ENCODE peak calls at places on chromosomes 6 and 20, in eight cellular contexts. E is stomach, F is suprapubic skin, M is uterus, G is HepG2, V is IMR-90, H is adrenal gland, B is HCT116. U is an unnamed sample.
A peak's percentile ranks its signal among the peaks of the same experiment; 100 is the strongest.

GRCh38 chr6:25136879-25137278 is 142.3 kb upstream of the CARMIL1 start:
- DNase-seq in E (no peak), F (no peak), M (no peak), G (no peak), V (no peak), H (peak; percentile 25), B (no peak), U (no peak)

GRCh38 chr6:105384004-105384403 is 18.9 kb downstream of the PREP start:
- DNase-seq in E (no peak), F (no peak), M (no peak), G (no peak), V (no peak), H (no peak), B (peak; percentile 43), U (no peak)

GRCh38 chr6:113347420-113347819 is 509.7 kb upstream of the MARCKS start:
- DNase-seq in E (no peak), F (no peak), M (no peak), G (no peak), V (peak; percentile 87), H (no peak), B (no peak), U (no peak)

GRCh38 chr6:34011298-34011697 is 134.6 kb downstream of the GRM4 start:
- DNase-seq in E (no peak), F (no peak), M (no peak), G (no peak), V (no peak), H (no peak), B (no peak), U (no peak)

GRCh38 chr6:35419431-35419830 is 32.7 kb upstream of the FANCE start:
- DNase-seq in E (no peak), F (no peak), M (no peak), G (peak; percentile 50), V (peak; percentile 91), H (no peak), B (no peak), U (no peak)

GRCh38 chr6:14861491-14861943 is 384.4 kb upstream of the JARID2 start:
- DNase-seq in E (no peak), F (no peak), M (no peak), G (no peak), V (no peak), H (no peak), B (no peak), U (no peak)

GRCh38 chr6:3176562-3177355 is 19.4 kb upstream of the TUBB2A start:
- DNase-seq in E (no peak), F (no peak), M (peak; percentile 42), G (peak; percentile 68), V (peak; percentile 98), H (peak; percentile 45), B (peak; percentile 56), U (peak; percentile 59)

GRCh38 chr6:84445074-84445473 is 217.6 kb upstream of the CEP162 start:
- DNase-seq in E (no peak), F (no peak), M (no peak), G (no peak), V (no peak), H (no peak), B (no peak), U (peak; percentile 22)

GRCh38 chr20:36975085-36975829 is 23.7 kb upstream of the SAMHD1 start:
- DNase-seq in E (no peak), F (no peak), M (no peak), G (no peak), V (no peak), H (no peak), B (no peak), U (no peak)

GRCh38 chr6:152984387-152984872 is 1.6 kb upstream of the FBXO5 start:
- DNase-seq in E (no peak), F (no peak), M (no peak), G (no peak), V (no peak), H (no peak), B (no peak), U (no peak)

GRCh38 chr6:139474145-139475108 is 100.0 kb upstream of the CITED2 start:
- DNase-seq in E (no peak), F (no peak), M (no peak), G (no peak), V (peak; percentile 66), H (peak; percentile 42), B (no peak), U (peak; percentile 43)

GRCh38 chr6:26284537-26285142 is 80.4 kb upstream of the BTN3A2 start:
- DNase-seq in E (peak; percentile 55), F (peak; percentile 85), M (peak; percentile 60), G (no peak), V (peak; percentile 74), H (no peak), B (no peak), U (peak; percentile 83)

GRCh38 chr20:35742741-35743523 is 872 bp upstream of the RBM39 start:
- DNase-seq in E (no peak), F (no peak), M (no peak), G (peak; percentile 69), V (no peak), H (no peak), B (no peak), U (no peak)

GRCh38 chr20:35743693-35744491 is 1.8 kb upstream of the RBM39 start:
- DNase-seq in E (no peak), F (no peak), M (no peak), G (peak; percentile 79), V (peak; percentile 31), H (no peak), B (no peak), U (no peak)

GRCh38 chr20:35739294-35740163 is 2.5 kb downstream of the RBM39 start:
- DNase-seq in E (no peak), F (no peak), M (no peak), G (peak; percentile 57), V (peak; percentile 50), H (no peak), B (no peak), U (no peak)

GRCh38 chr20:35738410-35739179 is 3.5 kb downstream of the RBM39 start:
- DNase-seq in E (no peak), F (no peak), M (no peak), G (no peak), V (no peak), H (no peak), B (no peak), U (no peak)

GRCh38 chr20:35741892-35742740 is at the start of gene RBM39:
- DNase-seq in E (peak; percentile 100), F (peak; percentile 99), M (peak; percentile 100), G (peak; percentile 100), V (peak; percentile 100), H (peak; percentile 100), B (peak; percentile 100), U (peak; percentile 94)
- TF ChIP-seq POLR2A in E (peak; percentile 98), F (peak; percentile 91), M (peak; percentile 96), G (peak; percentile 89), V (peak; percentile 98), H (peak; percentile 99), B (peak; percentile 70), U (peak; percentile 93)

GRCh38 chr20:45987108-45987780 is 15.2 kb upstream of the ZNF335 start:
- DNase-seq in E (peak; percentile 79), F (no peak), M (peak; percentile 48), G (peak; percentile 73), V (peak; percentile 45), H (peak; percentile 75), B (peak; percentile 61), U (peak; percentile 91)
- H3K27me3 ChIP-seq in E (no peaks in the 10 kb centered on the region), F (peaks cover 3% of the 10 kb centered on the region), M (peaks cover 9% of the 10 kb centered on the region), G (peaks cover 13% of the 10 kb centered on the region), V (peaks cover 12% of the 10 kb centered on the region), H (no peaks in the 10 kb centered on the region), B (no peaks in the 10 kb centered on the region), U (no peaks in the 10 kb centered on the region)

DNA sequence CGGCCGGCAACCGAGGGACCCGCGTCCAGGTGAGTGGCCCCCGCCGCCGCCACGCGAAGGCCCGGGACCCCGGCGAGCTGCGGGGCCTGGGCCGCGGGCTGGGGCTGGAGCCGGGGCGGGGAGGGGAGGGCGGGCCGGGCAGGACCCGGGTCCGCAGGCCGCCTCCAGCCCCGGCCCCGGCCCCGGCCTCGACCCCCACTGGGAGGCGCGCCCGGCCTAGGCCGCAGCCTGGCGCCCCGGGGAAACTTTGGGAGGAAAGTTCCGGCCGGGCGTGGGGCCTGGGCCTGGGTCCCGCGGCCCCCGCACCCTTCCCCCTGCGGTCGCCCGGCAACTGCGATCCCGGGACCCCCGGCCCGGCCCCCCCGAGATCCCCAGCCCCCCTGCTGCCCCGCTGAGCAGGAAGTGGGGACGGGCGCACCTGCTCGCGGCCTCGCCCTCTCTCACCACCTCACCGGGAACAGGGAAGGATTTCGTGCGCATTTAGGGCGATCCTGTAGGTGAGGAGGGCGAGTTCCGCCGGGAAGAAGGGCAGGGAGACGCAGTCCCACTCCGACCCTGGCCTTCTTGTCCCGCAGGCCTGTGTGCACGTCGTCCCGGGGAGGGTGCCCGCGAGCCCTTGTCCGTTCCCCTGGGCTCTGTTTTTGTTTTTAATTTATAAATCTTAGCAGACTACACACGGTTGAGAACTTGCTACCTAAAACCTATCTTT is 402 bp downstream of the OSBPL2 start:
- DNase-seq in E (peak; percentile 41), F (no peak), M (no peak), G (no peak), V (no peak), H (no peak), B (no peak), U (peak; percentile 69)
- TF ChIP-seq POLR2A in E (no peak), F (no peak), M (no peak), G (no peak), V (peak; percentile 9), H (no peak), B (no peak), U (no peak)

GRCh38 chr6:43273707-43274106 is 24.4 kb upstream of the SLC22A7 start:
- DNase-seq in E (no peak), F (no peak), M (no peak), G (peak; percentile 55), V (no peak), H (no peak), B (no peak), U (no peak)

GRCh38 chr6:43275782-43276179 is 22.3 kb upstream of the SLC22A7 start:
- DNase-seq in E (no peak), F (no peak), M (no peak), G (no peak), V (no peak), H (no peak), B (no peak), U (peak; percentile 52)

GRCh38 chr6:43276180-43277082 is 21.6 kb upstream of the SLC22A7 start:
- DNase-seq in E (no peak), F (no peak), M (no peak), G (peak; percentile 82), V (no peak), H (no peak), B (no peak), U (no peak)

GRCh38 chr6:43274916-43275597 is 23.0 kb upstream of the SLC22A7 start:
- DNase-seq in E (peak; percentile 55), F (no peak), M (no peak), G (peak; percentile 67), V (no peak), H (no peak), B (no peak), U (peak; percentile 90)

DNA sequence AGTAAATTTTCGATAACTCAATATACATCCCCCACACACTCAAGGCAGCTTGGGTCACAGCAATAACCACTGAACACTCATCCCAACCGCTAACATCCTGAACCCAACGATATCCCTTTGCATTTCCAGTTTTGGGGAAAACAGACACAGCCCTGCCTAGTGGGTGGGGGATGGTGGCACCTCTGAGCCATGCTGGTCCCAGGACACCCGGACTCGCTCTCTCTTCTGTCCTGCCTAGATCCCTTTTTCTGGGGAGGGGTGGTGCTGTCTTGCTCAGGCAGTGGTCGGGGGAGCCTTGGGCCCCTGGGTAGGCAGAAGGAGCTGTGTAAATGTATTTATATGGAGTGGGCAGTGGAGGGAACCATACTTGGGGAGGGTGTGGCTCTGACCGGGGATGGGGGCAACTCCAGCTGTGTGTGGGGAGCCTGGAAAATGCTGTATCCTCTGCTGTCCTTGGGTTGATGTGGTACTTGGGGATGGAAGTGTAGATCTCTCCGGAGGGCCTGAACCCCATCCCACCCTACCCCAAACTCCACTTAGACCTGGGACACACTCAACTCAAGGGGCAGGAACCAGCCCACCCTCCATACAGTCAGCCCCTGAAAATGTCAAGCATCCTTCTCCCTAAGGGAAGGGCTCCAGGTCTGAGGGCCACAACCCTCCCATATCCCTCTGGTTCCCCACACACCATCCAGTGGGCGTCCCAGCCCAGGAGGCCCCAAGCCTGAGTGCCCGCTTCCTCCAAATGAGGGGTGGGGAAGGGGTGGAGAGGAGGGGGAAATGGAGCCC is 23.7 kb upstream of the SLC22A7 start:
- DNase-seq in E (no peak), F (no peak), M (no peak), G (no peak), V (no peak), H (no peak), B (no peak), U (no peak)
- H3K27me3 ChIP-seq in E (no peaks in the 10 kb centered on the region), F (peaks cover 35% of the 10 kb centered on the region), M (no peaks in the 10 kb centered on the region), G (no peaks in the 10 kb centered on the region), V (peaks cover 55% of the 10 kb centered on the region), H (peaks cover 8% of the 10 kb centered on the region), B (no peaks in the 10 kb centered on the region), U (no peaks in the 10 kb centered on the region)